ENCODE peak calls at places on chromosomes 13 and 19, in eight cellular contexts. One of them, this sample, is unnamed.

GRCh38 chr19:42313096-42313839 is at the start of gene TMEM145:
- DNase-seq in activated naive CD4-positive, alpha-beta T cell: no peak
- DNase-seq in frontal cortex: peak; percentile 82
- DNase-seq in lower lobe of right lung: no peak
- DNase-seq in activated CD4-positive, alpha-beta T cell treated with anti-CD3 and anti-CD28 coated beads for 1 hour: no peak
- DNase-seq in ELF-1: peak; percentile 70
- DNase-seq in stimulated activated CD4-positive, alpha-beta T cell treated with anti-CD3 and anti-CD28 coated beads, Interleukin-15, amount 100 ng/mL, for 48 hours: no peak
- DNase-seq in endothelial cell of umbilical vein: peak; percentile 19
- DNase-seq in this sample: peak; percentile 33

GRCh38 chr19:13803038-13803437 is 7.8 kb downstream of the ZSWIM4 start:
- DNase-seq in activated naive CD4-positive, alpha-beta T cell: no peak
- DNase-seq in frontal cortex: no peak
- DNase-seq in lower lobe of right lung: peak; percentile 76
- DNase-seq in activated CD4-positive, alpha-beta T cell treated with anti-CD3 and anti-CD28 coated beads for 1 hour: no peak
- DNase-seq in ELF-1: no peak
- DNase-seq in stimulated activated CD4-positive, alpha-beta T cell treated with anti-CD3 and anti-CD28 coated beads, Interleukin-15, amount 100 ng/mL, for 48 hours: no peak
- DNase-seq in endothelial cell of umbilical vein: no peak
- DNase-seq in this sample: no peak

GRCh38 chr19:4744451-4745170 is 21.0 kb upstream of the DPP9 start:
- DNase-seq in activated naive CD4-positive, alpha-beta T cell: no peak
- DNase-seq in frontal cortex: no peak
- DNase-seq in lower lobe of right lung: no peak
- DNase-seq in activated CD4-positive, alpha-beta T cell treated with anti-CD3 and anti-CD28 coated beads for 1 hour: no peak
- DNase-seq in ELF-1: no peak
- DNase-seq in stimulated activated CD4-positive, alpha-beta T cell treated with anti-CD3 and anti-CD28 coated beads, Interleukin-15, amount 100 ng/mL, for 48 hours: no peak
- DNase-seq in endothelial cell of umbilical vein: peak; percentile 51
- DNase-seq in this sample: no peak

GRCh38 chr13:94384217-94384905 is 95.1 kb downstream of the DCT start:
- DNase-seq in activated naive CD4-positive, alpha-beta T cell: no peak
- DNase-seq in frontal cortex: no peak
- DNase-seq in lower lobe of right lung: no peak
- DNase-seq in activated CD4-positive, alpha-beta T cell treated with anti-CD3 and anti-CD28 coated beads for 1 hour: no peak
- DNase-seq in ELF-1: no peak
- DNase-seq in stimulated activated CD4-positive, alpha-beta T cell treated with anti-CD3 and anti-CD28 coated beads, Interleukin-15, amount 100 ng/mL, for 48 hours: no peak
- DNase-seq in endothelial cell of umbilical vein: no peak
- DNase-seq in this sample: no peak

GRCh38 chr19:57620673-57621348 is 6.8 kb downstream of the ZNF134 start:
- DNase-seq in activated naive CD4-positive, alpha-beta T cell: no peak
- DNase-seq in frontal cortex: no peak
- DNase-seq in lower lobe of right lung: no peak
- DNase-seq in activated CD4-positive, alpha-beta T cell treated with anti-CD3 and anti-CD28 coated beads for 1 hour: no peak
- DNase-seq in ELF-1: peak; percentile 16
- DNase-seq in stimulated activated CD4-positive, alpha-beta T cell treated with anti-CD3 and anti-CD28 coated beads, Interleukin-15, amount 100 ng/mL, for 48 hours: no peak
- DNase-seq in endothelial cell of umbilical vein: peak; percentile 7
- DNase-seq in this sample: no peak

GRCh38 chr13:78764665-78765064 is 105.7 kb upstream of the OBI1 start:
- DNase-seq in activated naive CD4-positive, alpha-beta T cell: no peak
- DNase-seq in frontal cortex: no peak
- DNase-seq in lower lobe of right lung: no peak
- DNase-seq in activated CD4-positive, alpha-beta T cell treated with anti-CD3 and anti-CD28 coated beads for 1 hour: no peak
- DNase-seq in ELF-1: peak; percentile 18
- DNase-seq in stimulated activated CD4-positive, alpha-beta T cell treated with anti-CD3 and anti-CD28 coated beads, Interleukin-15, amount 100 ng/mL, for 48 hours: no peak
- DNase-seq in endothelial cell of umbilical vein: no peak
- DNase-seq in this sample: no peak

GRCh38 chr19:8665468-8666213 is 33.0 kb downstream of the ACTL9 start:
- DNase-seq in activated naive CD4-positive, alpha-beta T cell: no peak
- DNase-seq in frontal cortex: no peak
- DNase-seq in lower lobe of right lung: no peak
- DNase-seq in activated CD4-positive, alpha-beta T cell treated with anti-CD3 and anti-CD28 coated beads for 1 hour: no peak
- DNase-seq in ELF-1: no peak
- DNase-seq in stimulated activated CD4-positive, alpha-beta T cell treated with anti-CD3 and anti-CD28 coated beads, Interleukin-15, amount 100 ng/mL, for 48 hours: no peak
- DNase-seq in endothelial cell of umbilical vein: no peak
- DNase-seq in this sample: no peak

GRCh38 chr13:43908156-43909126 is 28.7 kb downstream of the LACC1 start:
- DNase-seq in activated naive CD4-positive, alpha-beta T cell: no peak
- DNase-seq in frontal cortex: no peak
- DNase-seq in lower lobe of right lung: no peak
- DNase-seq in activated CD4-positive, alpha-beta T cell treated with anti-CD3 and anti-CD28 coated beads for 1 hour: no peak
- DNase-seq in ELF-1: no peak
- DNase-seq in stimulated activated CD4-positive, alpha-beta T cell treated with anti-CD3 and anti-CD28 coated beads, Interleukin-15, amount 100 ng/mL, for 48 hours: no peak
- DNase-seq in endothelial cell of umbilical vein: peak; percentile 43
- DNase-seq in this sample: peak; percentile 2

GRCh38 chr19:33641261-33641660 is 19.5 kb downstream of the CHST8 start:
- DNase-seq in activated naive CD4-positive, alpha-beta T cell: no peak
- DNase-seq in frontal cortex: no peak
- DNase-seq in lower lobe of right lung: peak; percentile 20
- DNase-seq in activated CD4-positive, alpha-beta T cell treated with anti-CD3 and anti-CD28 coated beads for 1 hour: no peak
- DNase-seq in ELF-1: no peak
- DNase-seq in stimulated activated CD4-positive, alpha-beta T cell treated with anti-CD3 and anti-CD28 coated beads, Interleukin-15, amount 100 ng/mL, for 48 hours: no peak
- DNase-seq in endothelial cell of umbilical vein: no peak
- DNase-seq in this sample: no peak

GRCh38 chr13:48264052-48264451 is 31.0 kb downstream of the ITM2B start:
- DNase-seq in activated naive CD4-positive, alpha-beta T cell: no peak
- DNase-seq in frontal cortex: no peak
- DNase-seq in lower lobe of right lung: no peak
- DNase-seq in activated CD4-positive, alpha-beta T cell treated with anti-CD3 and anti-CD28 coated beads for 1 hour: no peak
- DNase-seq in ELF-1: no peak
- DNase-seq in stimulated activated CD4-positive, alpha-beta T cell treated with anti-CD3 and anti-CD28 coated beads, Interleukin-15, amount 100 ng/mL, for 48 hours: no peak
- DNase-seq in endothelial cell of umbilical vein: no peak
- DNase-seq in this sample: no peak

GRCh38 chr19:21505459-21506393 is at the start of gene ZNF429:
- DNase-seq in activated naive CD4-positive, alpha-beta T cell: peak; percentile 44
- DNase-seq in frontal cortex: peak; percentile 80
- DNase-seq in lower lobe of right lung: peak; percentile 94
- DNase-seq in activated CD4-positive, alpha-beta T cell treated with anti-CD3 and anti-CD28 coated beads for 1 hour: peak; percentile 84
- DNase-seq in ELF-1: peak; percentile 96
- DNase-seq in stimulated activated CD4-positive, alpha-beta T cell treated with anti-CD3 and anti-CD28 coated beads, Interleukin-15, amount 100 ng/mL, for 48 hours: peak; percentile 83
- DNase-seq in endothelial cell of umbilical vein: peak; percentile 67
- DNase-seq in this sample: peak; percentile 77

GRCh38 chr13:48410199-48410598 is 2.7 kb downstream of the LPAR6 start:
- DNase-seq in activated naive CD4-positive, alpha-beta T cell: no peak
- DNase-seq in frontal cortex: no peak
- DNase-seq in lower lobe of right lung: no peak
- DNase-seq in activated CD4-positive, alpha-beta T cell treated with anti-CD3 and anti-CD28 coated beads for 1 hour: no peak
- DNase-seq in ELF-1: no peak
- DNase-seq in stimulated activated CD4-positive, alpha-beta T cell treated with anti-CD3 and anti-CD28 coated beads, Interleukin-15, amount 100 ng/mL, for 48 hours: no peak
- DNase-seq in endothelial cell of umbilical vein: peak; percentile 61
- DNase-seq in this sample: no peak

GRCh38 chr13:96053003-96053703 is at the start of gene UGGT2:
- DNase-seq in activated naive CD4-positive, alpha-beta T cell: no peak
- DNase-seq in frontal cortex: peak; percentile 93
- DNase-seq in lower lobe of right lung: peak; percentile 97
- DNase-seq in activated CD4-positive, alpha-beta T cell treated with anti-CD3 and anti-CD28 coated beads for 1 hour: no peak
- DNase-seq in ELF-1: peak; percentile 93
- DNase-seq in stimulated activated CD4-positive, alpha-beta T cell treated with anti-CD3 and anti-CD28 coated beads, Interleukin-15, amount 100 ng/mL, for 48 hours: no peak
- DNase-seq in endothelial cell of umbilical vein: peak; percentile 94
- DNase-seq in this sample: peak; percentile 32

GRCh38 chr19:4732680-4733114 is 9.1 kb upstream of the DPP9 start:
- DNase-seq in activated naive CD4-positive, alpha-beta T cell: no peak
- DNase-seq in frontal cortex: no peak
- DNase-seq in lower lobe of right lung: no peak
- DNase-seq in activated CD4-positive, alpha-beta T cell treated with anti-CD3 and anti-CD28 coated beads for 1 hour: peak; percentile 39
- DNase-seq in ELF-1: peak; percentile 76
- DNase-seq in stimulated activated CD4-positive, alpha-beta T cell treated with anti-CD3 and anti-CD28 coated beads, Interleukin-15, amount 100 ng/mL, for 48 hours: peak; percentile 34
- DNase-seq in endothelial cell of umbilical vein: peak; percentile 48
- DNase-seq in this sample: no peak

GRCh38 chr19:10112895-10113591 is 1.6 kb downstream of the P2RY11 start:
- DNase-seq in activated naive CD4-positive, alpha-beta T cell: peak; percentile 46
- DNase-seq in frontal cortex: no peak
- DNase-seq in lower lobe of right lung: peak; percentile 67
- DNase-seq in activated CD4-positive, alpha-beta T cell treated with anti-CD3 and anti-CD28 coated beads for 1 hour: peak; percentile 54
- DNase-seq in ELF-1: peak; percentile 77
- DNase-seq in stimulated activated CD4-positive, alpha-beta T cell treated with anti-CD3 and anti-CD28 coated beads, Interleukin-15, amount 100 ng/mL, for 48 hours: no peak
- DNase-seq in endothelial cell of umbilical vein: no peak
- DNase-seq in this sample: no peak

GRCh38 chr13:105925496-105925895 is 610.0 kb downstream of the EFNB2 start:
- DNase-seq in activated naive CD4-positive, alpha-beta T cell: no peak
- DNase-seq in frontal cortex: no peak
- DNase-seq in lower lobe of right lung: no peak
- DNase-seq in activated CD4-positive, alpha-beta T cell treated with anti-CD3 and anti-CD28 coated beads for 1 hour: no peak
- DNase-seq in ELF-1: no peak
- DNase-seq in stimulated activated CD4-positive, alpha-beta T cell treated with anti-CD3 and anti-CD28 coated beads, Interleukin-15, amount 100 ng/mL, for 48 hours: no peak
- DNase-seq in endothelial cell of umbilical vein: no peak
- DNase-seq in this sample: no peak

GRCh38 chr13:113904411-113904810 is 40.5 kb upstream of the GAS6 start:
- DNase-seq in activated naive CD4-positive, alpha-beta T cell: no peak
- DNase-seq in frontal cortex: no peak
- DNase-seq in lower lobe of right lung: no peak
- DNase-seq in activated CD4-positive, alpha-beta T cell treated with anti-CD3 and anti-CD28 coated beads for 1 hour: no peak
- DNase-seq in ELF-1: peak; percentile 69
- DNase-seq in stimulated activated CD4-positive, alpha-beta T cell treated with anti-CD3 and anti-CD28 coated beads, Interleukin-15, amount 100 ng/mL, for 48 hours: no peak
- DNase-seq in endothelial cell of umbilical vein: peak; percentile 62
- DNase-seq in this sample: no peak

This sample was measured in NCI-H2107.